ENCODE peak calls at places on chromosomes 2 and 18, in four cellular contexts. B, F, L and E are unnamed samples.

GRCh38 chr2:136327162-136327852 is 209.4 kb upstream of the CXCR4 start:
- DNase-seq in F (peak; percentile 71), L (peak; percentile 66), B (peak; percentile 38), E (no peak)

GRCh38 chr2:78682781-78683180 is 342.7 kb upstream of the REG3G start:
- DNase-seq in L (no peak), B (no peak), F (no peak), E (no peak)

GRCh38 chr2:200619275-200619674 is 33.5 kb downstream of the AOX1 start:
- DNase-seq in F (no peak), B (no peak), L (no peak), E (no peak)

GRCh38 chr2:172471168-172471567 is 43.8 kb downstream of the ITGA6 start:
- DNase-seq in L (no peak), B (no peak), F (no peak), E (no peak)

GRCh38 chr2:165793161-165793778 is 777 bp downstream of the GALNT3 start:
- DNase-seq in B (peak; percentile 50), F (no peak), L (peak; percentile 52), E (peak; percentile 51)

GRCh38 chr2:74441690-74442482 is at the start of gene RTKN:
- DNase-seq in F (no peak), L (no peak), B (peak; percentile 88), E (peak; percentile 84)

GRCh38 chr18:48024891-48025660 is 94.6 kb upstream of the SMAD2 start:
- DNase-seq in L (no peak), F (no peak), B (no peak), E (no peak)

GRCh38 chr2:23622966-23623665 is 238.1 kb downstream of the KLHL29 start:
- DNase-seq in F (no peak), L (no peak), B (no peak), E (no peak)

GRCh38 chr18:53780666-53781065 is 443.8 kb downstream of the MBD2 start:
- DNase-seq in L (no peak), F (no peak), B (no peak), E (no peak)

GRCh38 chr2:134377730-134378129 is 123.9 kb downstream of the MGAT5 start:
- DNase-seq in L (no peak), F (no peak), B (no peak), E (no peak)

GRCh38 chr2:29502452-29502851 is 387.2 kb downstream of the CLIP4 start:
- DNase-seq in F (no peak), L (no peak), B (peak; percentile 21), E (no peak)

GRCh38 chr2:231460073-231460861 is 4.0 kb downstream of the NCL start:
- DNase-seq in B (no peak), L (no peak), F (no peak), E (no peak)

GRCh38 chr2:175476950-175477349 is 295.4 kb upstream of the ATP5MC3 start:
- DNase-seq in B (no peak), L (no peak), F (no peak), E (no peak)

GRCh38 chr2:25684577-25684976 is 11.2 kb upstream of the DTNB start:
- DNase-seq in L (no peak), B (no peak), F (no peak), E (no peak)

GRCh38 chr2:132991464-132992045 is 321.6 kb upstream of the LYPD1 start:
- DNase-seq in L (no peak), F (no peak), B (peak; percentile 19), E (no peak)

GRCh38 chr2:11175293-11175795 is 20.1 kb downstream of the SLC66A3 start:
- DNase-seq in L (peak; percentile 62), B (no peak), F (no peak), E (no peak)

GRCh38 chr18:13318644-13319501 is 100.3 kb downstream of the LDLRAD4 start:
- DNase-seq in F (no peak), L (no peak), B (no peak), E (no peak)

GRCh38 chr2:46364797-46365457 is 67.7 kb downstream of the EPAS1 start:
- DNase-seq in L (peak; percentile 71), F (no peak), B (peak; percentile 71), E (peak; percentile 67)

GRCh38 chr2:11512431-11512830 is 21.4 kb upstream of the GREB1 start:
- DNase-seq in B (no peak), L (no peak), F (no peak), E (peak; percentile 47)

GRCh38 chr18:4839639-4840038 is 357.4 kb downstream of the AKAIN1 start:
- DNase-seq in F (no peak), L (no peak), B (no peak), E (no peak)

GRCh38 chr2:63053889-63054725 is 3.5 kb downstream of the OTX1 start:
- DNase-seq in L (peak; percentile 43), B (peak; percentile 13), F (no peak), E (peak; percentile 78)

GRCh38 chr18:44041553-44042418 is 638.9 kb upstream of the SETBP1 start:
- DNase-seq in B (no peak), L (no peak), F (no peak), E (no peak)

GRCh38 chr2:101380376-101380775 is 6.9 kb downstream of the CREG2 start:
- DNase-seq in L (peak; percentile 61), F (no peak), B (no peak), E (no peak)

GRCh38 chr2:80515961-80516360 is 211.4 kb upstream of the LRRTM1 start:
- DNase-seq in F (no peak), B (no peak), L (no peak), E (no peak)

GRCh38 chr2:71510196-71510807 is 56.9 kb downstream of the DYSF start:
- DNase-seq in F (no peak), B (peak; percentile 80), L (peak; percentile 54), E (peak; percentile 83)

GRCh38 chr2:68223419-68223818 is 28.9 kb downstream of the PPP3R1 start:
- DNase-seq in L (no peak), B (no peak), F (no peak), E (no peak)

GRCh38 chr2:136247204-136247990 is 129.4 kb upstream of the CXCR4 start:
- DNase-seq in L (no peak), B (no peak), F (no peak), E (no peak)

GRCh38 chr2:162114291-162114690 is 37.8 kb downstream of the GCG start:
- DNase-seq in F (no peak), L (no peak), B (no peak), E (no peak)

GRCh38 chr2:45470531-45470930 is 140.5 kb downstream of the SRBD1 start:
- DNase-seq in F (no peak), L (no peak), B (no peak), E (no peak)

GRCh38 chr2:112876971-112877361 is 34.0 kb upstream of the IL37 start:
- DNase-seq in F (no peak), B (no peak), L (no peak), E (no peak)

GRCh38 chr2:71603311-71603794 is 150.0 kb downstream of the DYSF start:
- DNase-seq in F (no peak), B (no peak), L (no peak), E (no peak)

GRCh38 chr2:200797242-200797770 is 14.4 kb upstream of the BZW1 start:
- DNase-seq in B (peak; percentile 47), L (no peak), F (no peak), E (no peak)

GRCh38 chr18:7885763-7886295 is 318.7 kb downstream of the PTPRM start:
- DNase-seq in B (no peak), F (no peak), L (no peak), E (no peak)

GRCh38 chr2:173953047-173953424 is 12.1 kb downstream of the SP3 start:
- DNase-seq in B (no peak), L (no peak), F (no peak), E (no peak)

GRCh38 chr2:149885468-149885867 is 297.9 kb upstream of the MMADHC start:
- DNase-seq in B (no peak), L (no peak), F (no peak), E (no peak)

GRCh38 chr2:240140920-240141319 is 462 bp upstream of the OTOS start:
- DNase-seq in F (no peak), B (no peak), L (no peak), E (peak; percentile 18)
- H3K4me1 ChIP-seq in F (no peaks in the 10 kb centered on the region), B (no peaks in the 10 kb centered on the region), L (peaks cover 8% of the 10 kb centered on the region), E (peaks cover 18% of the 10 kb centered on the region)

GRCh38 chr2:220167956-220168355 is 540.5 kb downstream of the SLC4A3 start:
- DNase-seq in L (no peak), B (no peak), F (no peak), E (no peak)

GRCh38 chr2:220163486-220163885 is 536.1 kb downstream of the SLC4A3 start:
- DNase-seq in B (no peak), L (no peak), F (no peak), E (no peak)

GRCh38 chr2:220162320-220162719 is 534.9 kb downstream of the SLC4A3 start:
- DNase-seq in B (no peak), F (no peak), L (peak; percentile 36), E (no peak)

GRCh38 chr2:220166616-220167015 is 539.2 kb downstream of the SLC4A3 start:
- DNase-seq in F (no peak), L (peak; percentile 33), B (no peak), E (no peak)

GRCh38 chr2:220165401-220165800 is 538.0 kb downstream of the SLC4A3 start:
- DNase-seq in B (peak; percentile 70), L (no peak), F (no peak), E (peak; percentile 36)
- H2AFZ ChIP-seq in B (no peak overlapping the region), L (no peak overlapping the region), F (no peak overlapping the region), E (peak overlapping the region; percentile 14)

GRCh38 chr2:85763132-85763531 is 9.3 kb downstream of the ATOH8 start:
- DNase-seq in B (no peak), F (no peak), L (no peak), E (no peak)
- H3K4me1 ChIP-seq in B (peaks cover 15% of the 10 kb centered on the region), F (no peaks in the 10 kb centered on the region), L (peaks cover 44% of the 10 kb centered on the region), E (peaks cover 30% of the 10 kb centered on the region)

GRCh38 chr2:111118455-111119003 is 2.2 kb upstream of the BCL2L11 start:
- DNase-seq in L (no peak), F (no peak), B (peak; percentile 18), E (peak; percentile 63)

GRCh38 chr2:111120253-111121027 is at the start of gene BCL2L11:
- DNase-seq in F (no peak), L (peak; percentile 88), B (peak; percentile 97), E (peak; percentile 97)

GRCh38 chr2:111121028-111121872 is 536 bp downstream of the BCL2L11 start:
- DNase-seq in F (no peak), B (peak; percentile 67), L (peak; percentile 59), E (peak; percentile 75)

GRCh38 chr2:111119004-111119846 is 1.5 kb upstream of the BCL2L11 start:
- DNase-seq in L (peak; percentile 21), F (no peak), B (peak; percentile 48), E (peak; percentile 44)

DNA sequence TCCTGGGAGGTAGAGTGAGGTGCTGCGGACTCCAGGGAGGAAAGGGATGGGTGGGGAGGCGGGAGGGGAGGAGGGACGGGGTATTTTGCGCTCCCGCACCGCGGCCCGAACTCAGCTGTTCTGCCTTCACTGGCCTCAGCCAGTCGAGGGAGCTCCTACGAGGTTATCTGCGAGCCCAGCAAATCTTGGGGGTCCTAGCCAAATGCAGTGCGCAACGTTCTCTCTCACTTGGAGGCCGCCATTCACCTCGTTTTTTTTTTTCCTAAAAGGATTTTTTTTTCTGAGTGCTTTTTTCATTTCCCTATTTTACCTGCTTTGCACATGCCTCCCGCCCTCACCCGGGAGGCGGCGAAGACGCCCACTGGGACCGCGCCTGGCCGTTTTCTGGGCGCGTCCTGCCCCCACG is 864 bp upstream of the BCL2L11 start:
- DNase-seq in F (no peak), L (no peak), B (peak; percentile 23), E (peak; percentile 61)
- H2AFZ ChIP-seq in F (no peak overlapping the region), L (peak overlapping the region; percentile 92), B (peak overlapping the region; percentile 81), E (peak overlapping the region; percentile 30)